ENCODE peak calls at places on chromosomes 6 and 20, in five cellular contexts. S is HCEC 1CT, R is BJ, F is Ammon's horn, L is WTC11. K is an unnamed sample.

GRCh38 chr20:6277661-6278060 is 154.8 kb upstream of the FERMT1 start:
- DNase-seq in S (no peak), R (no peak), F (no peak), L (no peak), K (no peak)

GRCh38 chr6:93679836-93680235 is 260.5 kb upstream of the EPHA7 start:
- DNase-seq in S (no peak), R (no peak), F (no peak), L (no peak), K (no peak)

GRCh38 chr20:43971233-43971632 is 56.6 kb downstream of the TOX2 start:
- DNase-seq in S (no peak), R (no peak), F (no peak), L (no peak), K (no peak)

GRCh38 chr6:20180935-20181334 is 31.3 kb downstream of the MBOAT1 start:
- DNase-seq in S (no peak), R (no peak), F (no peak), L (no peak), K (no peak)

GRCh38 chr6:13256614-13257013 is 71.7 kb downstream of the TBC1D7 start:
- DNase-seq in S (no peak), R (no peak), F (peak; percentile 39), L (no peak), K (no peak)

GRCh38 chr6:147106759-147107401 is 97.3 kb upstream of the STXBP5 start:
- DNase-seq in S (peak; percentile 68), R (no peak), F (peak; percentile 19), L (no peak), K (no peak)

GRCh38 chr6:84546427-84546914 is 217.9 kb downstream of the TBX18 start:
- DNase-seq in S (no peak), R (peak; percentile 11), F (no peak), L (no peak), K (no peak)

GRCh38 chr6:41191569-41191968 is 9.4 kb downstream of the TREML2 start:
- DNase-seq in S (peak; percentile 16), R (no peak), F (peak; percentile 35), L (peak; percentile 81), K (no peak)

GRCh38 chr6:128216917-128217316 is 303.5 kb downstream of the PTPRK start:
- DNase-seq in S (no peak), R (no peak), F (no peak), L (no peak), K (no peak)

GRCh38 chr6:90000864-90001731 is 106.8 kb downstream of the GJA10 start:
- DNase-seq in S (no peak), R (no peak), F (no peak), L (no peak), K (no peak)

GRCh38 chr20:16415079-16415478 is 158.2 kb downstream of the KIF16B start:
- DNase-seq in S (peak; percentile 86), R (no peak), F (no peak), L (no peak), K (no peak)

GRCh38 chr6:64672131-64672530 is 1034.9 kb downstream of the EYS start:
- DNase-seq in S (no peak), R (no peak), F (no peak), L (no peak), K (no peak)

GRCh38 chr6:5999688-6000608 is 6.8 kb downstream of the NRN1 start:
- DNase-seq in S (no peak), R (no peak), F (no peak), L (peak; percentile 35), K (no peak)

GRCh38 chr20:62815066-62815991 is 1.5 kb upstream of the COL9A3 start:
- DNase-seq in S (no peak), R (no peak), F (no peak), L (peak; percentile 65), K (no peak)

GRCh38 chr6:31556312-31556711 is 8.9 kb downstream of the NFKBIL1 start:
- DNase-seq in S (no peak), R (no peak), F (no peak), L (no peak), K (no peak)

GRCh38 chr20:17898548-17898994 is 70.0 kb downstream of the SNX5 start:
- DNase-seq in S (peak; percentile 59), R (no peak), F (peak; percentile 85), L (peak; percentile 72), K (peak; percentile 24)

GRCh38 chr6:41878246-41878645 is 16.9 kb downstream of the USP49 start:
- DNase-seq in S (peak; percentile 67), R (peak; percentile 31), F (no peak), L (no peak), K (peak; percentile 58)

GRCh38 chr20:47784599-47785320 is 521 bp downstream of the SULF2 start:
- DNase-seq in S (no peak), R (no peak), F (no peak), L (peak; percentile 44), K (no peak)

GRCh38 chr20:34511891-34512265 is 4.3 kb upstream of the DYNLRB1 start:
- DNase-seq in S (no peak), R (no peak), F (no peak), L (no peak), K (no peak)

GRCh38 chr6:78810146-78810545 is 57.2 kb upstream of the IRAK1BP1 start:
- DNase-seq in S (peak; percentile 56), R (peak; percentile 3), F (peak; percentile 44), L (peak; percentile 21), K (no peak)

GRCh38 chr20:44586986-44587980 is 4.9 kb downstream of the PKIG start:
- DNase-seq in S (no peak), R (no peak), F (no peak), L (no peak), K (no peak)

GRCh38 chr6:42777126-42777822 is 4.6 kb upstream of the BICRAL start:
- DNase-seq in S (peak; percentile 57), R (no peak), F (no peak), L (no peak), K (no peak)

GRCh38 chr20:45427236-45428149 is 11.6 kb downstream of the PIGT start:
- DNase-seq in S (no peak), R (no peak), F (no peak), L (no peak), K (no peak)

GRCh38 chr20:51244496-51244895 is 221.6 kb upstream of the KCNG1 start:
- DNase-seq in S (no peak), R (no peak), F (no peak), L (no peak), K (no peak)

GRCh38 chr6:35876902-35877301 is 44.0 kb downstream of the SRPK1 start:
- DNase-seq in S (no peak), R (no peak), F (no peak), L (no peak), K (no peak)

GRCh38 chr20:33983371-33983770 is 10.3 kb upstream of the RALY start:
- DNase-seq in S (no peak), R (no peak), F (no peak), L (no peak), K (no peak)

GRCh38 chr6:136886110-136886509 is 36.0 kb upstream of the SLC35D3 start:
- DNase-seq in S (peak; percentile 42), R (no peak), F (no peak), L (no peak), K (no peak)

GRCh38 chr6:42689371-42689770 is 33.0 kb downstream of the PRPH2 start:
- DNase-seq in S (no peak), R (no peak), F (no peak), L (no peak), K (no peak)